ENCODE peak calls at places on chromosomes 11 and 22, in four cellular contexts. F is H1, Y is HepG2, L is GM12878. A is an unnamed sample.

GRCh38 chr11:92227233-92227593 is 2.6 kb downstream of the FAT3 start:
- DNase-seq in F (no peak), Y (no peak), L (no peak), A (no peak)

GRCh38 chr11:111107501-111107900 is 138.0 kb upstream of the POU2AF2 start:
- DNase-seq in F (no peak), Y (no peak), L (no peak), A (no peak)

GRCh38 chr11:34614334-34615113 is 6.4 kb upstream of the EHF start:
- DNase-seq in F (no peak), Y (no peak), L (no peak), A (no peak)

GRCh38 chr22:23219787-23220484 is 39.6 kb downstream of the BCR start:
- DNase-seq in F (no peak), Y (no peak), L (peak; percentile 67), A (no peak)

GRCh38 chr11:77418981-77419592 is 54.8 kb downstream of the PAK1 start:
- DNase-seq in F (no peak), Y (no peak), L (no peak), A (no peak)

GRCh38 chr11:17607572-17608570 is 60.8 kb downstream of the OTOG start:
- DNase-seq in F (no peak), Y (no peak), L (no peak), A (no peak)

GRCh38 chr11:61913699-61914395 is 3.5 kb downstream of the RAB3IL1 start:
- DNase-seq in F (peak; percentile 40), Y (no peak), L (no peak), A (no peak)

GRCh38 chr11:76602431-76602861 is 68.1 kb downstream of the LRRC32 start:
- DNase-seq in F (peak; percentile 33), Y (no peak), L (no peak), A (no peak)

GRCh38 chr11:134742956-134743808 is 331.1 kb upstream of the B3GAT1 start:
- DNase-seq in F (no peak), Y (peak; percentile 55), L (no peak), A (no peak)

GRCh38 chr11:46389450-46390330 is 1.9 kb downstream of the CHRM4 start:
- DNase-seq in F (peak; percentile 95), Y (peak; percentile 61), L (no peak), A (peak; percentile 76)

GRCh38 chr11:66853242-66854229 is 3.3 kb upstream of the LRFN4 start:
- DNase-seq in F (no peak), Y (no peak), L (no peak), A (no peak)

GRCh38 chr11:100808904-100809491 is 121.9 kb downstream of the ARHGAP42 start:
- DNase-seq in F (no peak), Y (no peak), L (no peak), A (no peak)

GRCh38 chr11:94922675-94923347 is 50.5 kb downstream of the CWC15 start:
- DNase-seq in F (no peak), Y (no peak), L (no peak), A (no peak)

GRCh38 chr11:20029193-20029592 is 131.1 kb downstream of the DBX1 start:
- DNase-seq in F (no peak), Y (no peak), L (no peak), A (no peak)

GRCh38 chr22:42280140-42280539 is 9.7 kb upstream of the TCF20 start:
- DNase-seq in F (no peak), Y (no peak), L (no peak), A (no peak)

GRCh38 chr11:13094930-13095687 is 86.0 kb downstream of the RASSF10 start:
- DNase-seq in F (no peak), Y (no peak), L (no peak), A (no peak)

GRCh38 chr11:45922425-45923082 is at the start of gene LARGE2:
- DNase-seq in F (peak; percentile 86), Y (no peak), L (no peak), A (no peak)

GRCh38 chr11:79312591-79313267 is 128.1 kb downstream of the TENM4 start:
- DNase-seq in F (no peak), Y (no peak), L (no peak), A (no peak)

GRCh38 chr11:15897211-15897960 is 459.0 kb downstream of the SOX6 start:
- DNase-seq in F (no peak), Y (no peak), L (no peak), A (no peak)

GRCh38 chr11:65633390-65634139 is 4.3 kb upstream of the SIPA1 start:
- DNase-seq in F (no peak), Y (no peak), L (no peak), A (no peak)

GRCh38 chr22:41480397-41480735 is 11.4 kb downstream of the ACO2 start:
- DNase-seq in F (no peak), Y (no peak), L (no peak), A (no peak)

GRCh38 chr22:42630901-42631602 is 9.3 kb downstream of the ATP5MGL start:
- DNase-seq in F (no peak), Y (no peak), L (no peak), A (no peak)

GRCh38 chr11:113528982-113529381 is 53.8 kb upstream of the DRD2 start:
- DNase-seq in F (no peak), Y (no peak), L (no peak), A (no peak)

GRCh38 chr11:111730871-111731591 is 35.2 kb downstream of the PPP2R1B start:
- DNase-seq in F (no peak), Y (no peak), L (no peak), A (no peak)

GRCh38 chr11:71298761-71299181 is 46.4 kb upstream of the SHANK2 start:
- DNase-seq in F (peak; percentile 20), Y (no peak), L (no peak), A (no peak)

GRCh38 chr11:3121416-3121815 is 43.7 kb downstream of the OSBPL5 start:
- DNase-seq in F (no peak), Y (no peak), L (no peak), A (no peak)

GRCh38 chr11:287821-288327 is 1.1 kb upstream of the PGGHG start:
- DNase-seq in F (peak; percentile 63), Y (no peak), L (no peak), A (no peak)

GRCh38 chr11:438101-438844 is 3.5 kb downstream of the ANO9 start:
- DNase-seq in F (no peak), Y (no peak), L (no peak), A (no peak)

GRCh38 chr22:37002633-37003032 is 16.6 kb downstream of the TST start:
- DNase-seq in F (no peak), Y (no peak), L (no peak), A (no peak)
- H3K27me3 ChIP-seq in F (no peaks in the 10 kb centered on the region), Y (peaks cover 4% of the 10 kb centered on the region), L (peaks cover 5% of the 10 kb centered on the region), A (no peaks in the 10 kb centered on the region)

GRCh38 chr22:37817705-37818311 is 5.4 kb upstream of the GALR3 start:
- DNase-seq in F (peak; percentile 99), Y (peak; percentile 86), L (no peak), A (peak; percentile 59)

GRCh38 chr22:37820350-37820749 is 2.8 kb upstream of the GALR3 start:
- DNase-seq in F (no peak), Y (no peak), L (no peak), A (no peak)

GRCh38 chr22:37816543-37817180 is 6.5 kb upstream of the GALR3 start:
- DNase-seq in F (no peak), Y (no peak), L (no peak), A (no peak)

GRCh38 chr22:37818397-37819099 is 4.6 kb upstream of the GALR3 start:
- DNase-seq in F (peak; percentile 81), Y (no peak), L (no peak), A (no peak)

GRCh38 chr22:37819100-37819433 is 4.1 kb upstream of the GALR3 start:
- DNase-seq in F (no peak), Y (no peak), L (no peak), A (no peak)
- TF ChIP-seq SUZ12 in F (no peak), Y (no peak), L (no peak), A (no peak)

GRCh38 chr22:38415561-38416321 is 39.3 kb downstream of the KCNJ4 start:
- DNase-seq in F (no peak), Y (no peak), L (no peak), A (no peak)
- TF ChIP-seq YY1 in F (no peak), Y (no peak), L (no peak), A (no peak)

DNA sequence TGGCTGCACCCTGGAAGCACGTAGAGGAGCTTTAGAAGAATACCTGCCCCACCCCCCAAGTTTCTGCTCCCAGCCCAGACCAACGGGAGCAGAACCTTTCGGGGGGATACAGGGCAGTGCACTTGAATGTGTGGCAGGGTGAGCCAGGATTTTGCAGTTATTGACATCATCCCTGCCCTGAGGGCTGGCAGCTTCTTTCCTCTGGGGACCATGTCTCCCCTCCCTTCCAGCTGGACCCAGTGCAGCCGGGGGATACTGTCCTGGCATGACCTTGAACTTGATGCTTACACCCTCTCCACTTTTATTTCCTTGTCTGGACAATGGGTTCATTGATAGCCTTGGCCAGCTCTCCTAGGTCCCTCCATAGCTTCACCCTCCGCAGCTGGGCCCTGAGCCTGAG is 4.1 kb upstream of the CABP7 start:
- DNase-seq in F (no peak), Y (no peak), L (no peak), A (no peak)
- H3K27me3 ChIP-seq in F (peaks cover 14% of the 10 kb centered on the region), Y (peaks cover 14% of the 10 kb centered on the region), L (peaks cover 6% of the 10 kb centered on the region), A (peaks cover 32% of the 10 kb centered on the region)